ENCODE peak calls at places on chromosome 13, in six cellular contexts. A is GM23338, H is transverse colon, Q is astrocyte of the cerebellum, N is right cardiac atrium, K is mammary epithelial cell. S is an unnamed sample.

GRCh38 chr13:98462241-98462882 is 114.5 kb downstream of the STK24 start:
- DNase-seq in A (no peak), H (no peak), Q (no peak), N (no peak), K (no peak), S (no peak)

GRCh38 chr13:27971236-27971645 is 2.1 kb upstream of the CDX2 start:
- DNase-seq in A (peak), H (peak), Q (no peak), N (no peak), K (no peak), S (no peak)

GRCh38 chr13:113103646-113104045 is 1.9 kb upstream of the F7 start:
- DNase-seq in A (no peak), H (no peak), Q (no peak), N (no peak), K (no peak), S (no peak)

GRCh38 chr13:39129253-39129652 is 91.0 kb downstream of the NHLRC3 start:
- DNase-seq in A (no peak), H (no peak), Q (no peak), N (no peak), K (no peak), S (no peak)

GRCh38 chr13:107361666-107362065 is 793.7 kb upstream of the ARGLU1 start:
- DNase-seq in A (no peak), H (no peak), Q (no peak), N (no peak), K (no peak), S (no peak)

GRCh38 chr13:48618937-48619336 is 34.8 kb upstream of the CYSLTR2 start:
- DNase-seq in A (no peak), H (no peak), Q (no peak), N (no peak), K (peak), S (no peak)

GRCh38 chr13:39144941-39145533 is 106.8 kb downstream of the NHLRC3 start:
- DNase-seq in A (peak), H (peak), Q (peak), N (peak), K (peak), S (peak)

GRCh38 chr13:51542358-51542972 is 41.8 kb upstream of the WDFY2 start:
- DNase-seq in A (peak), H (no peak), Q (no peak), N (peak), K (no peak), S (no peak)

GRCh38 chr13:42354246-42355117 is 82.5 kb downstream of the AKAP11 start:
- DNase-seq in A (peak), H (no peak), Q (peak), N (no peak), K (peak), S (peak)

GRCh38 chr13:84025828-84026227 is 143.6 kb upstream of the SLITRK1 start:
- DNase-seq in A (peak), H (no peak), Q (no peak), N (no peak), K (no peak), S (peak)

GRCh38 chr13:100818706-100819105 is 144.1 kb upstream of the TMTC4 start:
- DNase-seq in A (no peak), H (no peak), Q (peak), N (no peak), K (no peak), S (no peak)

GRCh38 chr13:49185264-49185663 is 34.9 kb upstream of the MLNR start:
- DNase-seq in A (no peak), H (no peak), Q (no peak), N (no peak), K (no peak), S (peak)

GRCh38 chr13:91142572-91142971 is 204.9 kb upstream of the MIR17HG start:
- DNase-seq in A (no peak), H (no peak), Q (peak), N (no peak), K (peak), S (no peak)

GRCh38 chr13:46168818-46169217 is 13.2 kb downstream of the LCP1 start:
- DNase-seq in A (no peak), H (no peak), Q (no peak), N (no peak), K (no peak), S (no peak)

GRCh38 chr13:113465241-113465640 is 12.0 kb upstream of the ADPRHL1 start:
- DNase-seq in A (no peak), H (no peak), Q (no peak), N (no peak), K (no peak), S (no peak)

GRCh38 chr13:60583196-60583908 is 186.3 kb downstream of the TDRD3 start:
- DNase-seq in A (peak), H (no peak), Q (peak), N (no peak), K (no peak), S (no peak)

GRCh38 chr13:46211116-46211515 is 612 bp upstream of the LRRC63 start:
- DNase-seq in A (peak), H (no peak), Q (no peak), N (no peak), K (no peak), S (peak)

GRCh38 chr13:23160241-23161175 is 20.3 kb upstream of the SGCG start:
- DNase-seq in A (peak), H (no peak), Q (no peak), N (no peak), K (no peak), S (no peak)
- H3K4me3 ChIP-seq in A (peak), H (no peak), Q (peak), N (peak), K (no peak), S (no peak)

GRCh38 chr13:37109080-37109678 is 3.7 kb upstream of the CSNK1A1L start:
- DNase-seq in A (peak), H (no peak), Q (peak), N (no peak), K (peak), S (peak)

GRCh38 chr13:37107868-37108267 is 2.4 kb upstream of the CSNK1A1L start:
- DNase-seq in A (no peak), H (no peak), Q (no peak), N (no peak), K (peak), S (no peak)

GRCh38 chr13:37102896-37103295 is 2.6 kb downstream of the CSNK1A1L start:
- DNase-seq in A (no peak), H (no peak), Q (no peak), N (no peak), K (no peak), S (no peak)

GRCh38 chr13:37106642-37107041 is 1.2 kb upstream of the CSNK1A1L start:
- DNase-seq in A (peak), H (no peak), Q (no peak), N (no peak), K (peak), S (no peak)

DNA sequence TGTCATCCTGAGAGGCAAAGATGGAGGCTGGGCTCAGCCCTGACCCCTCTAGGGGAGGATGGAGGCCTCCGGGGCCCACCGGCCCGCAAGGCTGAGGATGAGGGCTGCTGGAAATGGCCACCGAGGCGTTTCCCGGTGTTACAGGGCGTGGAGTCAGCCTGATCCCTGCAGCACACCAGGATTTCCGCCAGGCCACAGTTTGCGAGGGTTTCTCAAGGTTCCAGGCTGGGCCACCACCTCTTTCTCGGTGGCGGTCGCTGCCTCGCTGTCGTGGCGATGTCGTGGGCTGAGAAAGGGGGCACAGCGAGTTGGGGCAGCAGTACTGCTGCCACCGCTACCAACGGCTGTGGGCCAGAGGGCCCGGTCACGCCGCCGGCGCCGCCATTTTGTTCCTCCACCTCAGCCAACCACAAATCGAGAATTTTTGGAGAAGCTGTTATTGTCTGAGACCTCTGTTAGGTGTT is at the start of gene CSNK1A1L:
- DNase-seq in A (no peak), H (no peak), Q (no peak), N (no peak), K (no peak), S (no peak)
- H3K4me3 ChIP-seq in A (no peak), H (no peak), Q (no peak), N (no peak), K (no peak), S (no peak)

DNA sequence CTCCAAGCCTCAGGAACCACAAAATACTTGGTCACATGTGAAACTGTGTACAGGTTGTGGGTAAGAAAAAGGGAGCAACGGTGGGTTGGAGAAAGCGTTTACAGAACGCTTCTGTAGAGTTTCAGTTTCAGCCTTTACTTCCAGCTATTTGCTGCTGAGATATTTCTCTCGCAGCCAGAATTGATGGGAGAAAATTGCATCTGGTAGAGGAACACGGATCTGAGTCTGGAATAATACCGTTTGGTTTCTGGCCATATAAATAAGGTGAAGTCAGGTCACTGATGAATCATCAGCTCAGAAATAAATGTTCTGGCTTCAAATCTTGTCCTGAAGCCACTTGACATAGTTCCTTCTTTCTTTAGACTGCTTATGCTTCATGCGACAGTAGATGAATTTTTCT is 20.3 kb upstream of the RFC3 start:
- DNase-seq in A (no peak), H (no peak), Q (peak), N (no peak), K (peak), S (peak)
- H3K4me3 ChIP-seq in A (no peak), H (peak), Q (no peak), N (peak), K (no peak), S (no peak)

GRCh38 chr13:26722321-26722720 is 38.3 kb downstream of the GPR12 start:
- DNase-seq in A (no peak), H (no peak), Q (no peak), N (no peak), K (no peak), S (no peak)
- H3K4me3 ChIP-seq in A (no peak), H (no peak), Q (no peak), N (no peak), K (no peak), S (no peak)

DNA sequence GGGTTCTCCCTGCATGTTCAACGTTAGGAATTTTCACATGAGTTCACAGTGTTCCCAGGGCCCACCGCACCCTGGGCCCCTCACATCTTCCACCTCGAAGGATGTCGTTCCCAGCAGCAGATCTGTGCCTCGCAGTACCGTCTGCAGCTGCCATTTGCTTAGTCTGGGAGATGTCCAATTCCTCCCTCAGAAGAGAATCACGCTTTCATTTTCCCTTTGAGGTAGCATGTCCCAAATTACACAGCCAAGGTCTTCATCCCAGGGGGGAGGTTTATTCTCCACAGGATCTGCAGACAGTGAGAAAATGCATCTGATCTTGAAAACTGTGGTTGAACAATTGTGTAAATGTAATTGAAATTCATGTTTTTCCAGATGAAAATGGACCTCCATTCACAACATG is 150.2 kb downstream of the DCT start:
- DNase-seq in A (no peak), H (no peak), Q (peak), N (peak), K (no peak), S (no peak)
- H3K4me3 ChIP-seq in A (no peak), H (no peak), Q (no peak), N (no peak), K (no peak), S (no peak)